ENCODE peak calls at places on chromosomes 1 and 21, in four cellular contexts. Y is astrocyte of the spinal cord, I is ecto neural progenitor cell, X is HT-29. B is an unnamed sample.

GRCh38 chr1:72954943-72955342 is 672.6 kb upstream of the NEGR1 start:
- DNase-seq in Y (peak; percentile 2), I (no peak), X (no peak), B (no peak)

GRCh38 chr1:91791103-91791502 is 94.8 kb downstream of the TGFBR3 start:
- DNase-seq in Y (no peak), I (peak; percentile 71), X (peak; percentile 14), B (no peak)

GRCh38 chr1:41498809-41499208 is 14.3 kb upstream of the EDN2 start:
- DNase-seq in Y (peak; percentile 43), I (no peak), X (no peak), B (no peak)

GRCh38 chr1:90340604-90341003 is 345.7 kb downstream of the ZNF326 start:
- DNase-seq in Y (no peak), I (no peak), X (peak; percentile 29), B (no peak)

GRCh38 chr1:21297975-21298374 is 7.7 kb upstream of the ECE1 start:
- DNase-seq in Y (peak; percentile 45), I (no peak), X (no peak), B (no peak)

GRCh38 chr1:32448773-32449456 is 16.0 kb upstream of the ZBTB8B start:
- DNase-seq in Y (no peak), I (no peak), X (peak; percentile 54), B (no peak)

GRCh38 chr1:186374313-186375151 is 521 bp downstream of the TPR start:
- DNase-seq in Y (no peak), I (no peak), X (peak; percentile 68), B (no peak)

GRCh38 chr1:39173119-39173994 is 31.1 kb upstream of the MACF1 start:
- DNase-seq in Y (no peak), I (no peak), X (no peak), B (no peak)

GRCh38 chr1:14366361-14367018 is 232.0 kb upstream of the KAZN start:
- DNase-seq in Y (peak; percentile 35), I (peak; percentile 60), X (no peak), B (no peak)

GRCh38 chr1:3886691-3887090 is 13.4 kb downstream of the C1orf174 start:
- DNase-seq in Y (no peak), I (no peak), X (no peak), B (no peak)

GRCh38 chr1:206782448-206782847 is 10.2 kb upstream of the IL10 start:
- DNase-seq in Y (no peak), I (no peak), X (no peak), B (no peak)

GRCh38 chr1:98781906-98782305 is 120.4 kb downstream of the SNX7 start:
- DNase-seq in Y (no peak), I (no peak), X (no peak), B (no peak)

GRCh38 chr1:94926365-94926914 is 470 bp downstream of the CNN3 start:
- DNase-seq in Y (peak; percentile 63), I (peak; percentile 81), X (peak; percentile 20), B (peak; percentile 83)

GRCh38 chr1:198118136-198118535 is 38.7 kb upstream of the NEK7 start:
- DNase-seq in Y (peak; percentile 90), I (no peak), X (no peak), B (no peak)

GRCh38 chr1:57945045-57945444 is 521.2 kb upstream of the DAB1 start:
- DNase-seq in Y (no peak), I (no peak), X (no peak), B (no peak)

GRCh38 chr1:85818371-85818770 is 110.1 kb upstream of the ZNHIT6 start:
- DNase-seq in Y (peak; percentile 31), I (no peak), X (no peak), B (no peak)

GRCh38 chr1:22376001-22376400 is 75.7 kb upstream of the ZBTB40 start:
- DNase-seq in Y (no peak), I (no peak), X (no peak), B (no peak)

GRCh38 chr1:111841746-111842145 is 86.0 kb downstream of the DDX20 start:
- DNase-seq in Y (no peak), I (no peak), X (no peak), B (no peak)

GRCh38 chr21:34609244-34609950 is 5.5 kb downstream of the RCAN1 start:
- DNase-seq in Y (no peak), I (no peak), X (no peak), B (no peak)

GRCh38 chr1:59432531-59433439 is 135.9 kb downstream of the FGGY start:
- DNase-seq in Y (no peak), I (no peak), X (peak; percentile 36), B (no peak)

GRCh38 chr1:29736582-29737188 is 500.4 kb downstream of the PTPRU start:
- DNase-seq in Y (peak; percentile 67), I (peak; percentile 67), X (peak; percentile 59), B (no peak)

GRCh38 chr1:227958617-227959324 is 11.0 kb upstream of the WNT9A start:
- DNase-seq in Y (no peak), I (peak; percentile 22), X (no peak), B (peak; percentile 66)

GRCh38 chr1:223349241-223349640 is 14.7 kb downstream of the SUSD4 start:
- DNase-seq in Y (no peak), I (no peak), X (no peak), B (no peak)

GRCh38 chr1:107415241-107415640 is 274.4 kb downstream of the NTNG1 start:
- DNase-seq in Y (no peak), I (no peak), X (no peak), B (no peak)

GRCh38 chr1:67170751-67171573 is 4.7 kb downstream of the IL23R start:
- DNase-seq in Y (no peak), I (no peak), X (no peak), B (no peak)

GRCh38 chr1:78468511-78468910 is 22.3 kb upstream of the PTGFR start:
- DNase-seq in Y (no peak), I (no peak), X (no peak), B (no peak)

GRCh38 chr1:233945979-233946378 is 41.5 kb downstream of the SLC35F3 start:
- DNase-seq in Y (no peak), I (no peak), X (no peak), B (no peak)

GRCh38 chr1:29236993-29237905 is 927 bp downstream of the PTPRU start:
- DNase-seq in Y (peak; percentile 37), I (peak; percentile 79), X (no peak), B (peak; percentile 78)

GRCh38 chr1:172018727-172019311 is 177.5 kb downstream of the DNM3 start:
- DNase-seq in Y (no peak), I (no peak), X (no peak), B (no peak)

GRCh38 chr1:29514361-29515187 is 278.3 kb downstream of the PTPRU start:
- DNase-seq in Y (no peak), I (no peak), X (no peak), B (no peak)

GRCh38 chr1:23908453-23909341 is 4.5 kb downstream of the CNR2 start:
- DNase-seq in Y (no peak), I (no peak), X (no peak), B (no peak)

GRCh38 chr1:28737245-28738137 is 751 bp downstream of the YTHDF2 start:
- DNase-seq in Y (peak; percentile 61), I (peak; percentile 85), X (peak; percentile 66), B (no peak)

GRCh38 chr1:43563779-43564616 is 33.3 kb downstream of the PTPRF start:
- DNase-seq in Y (no peak), I (no peak), X (no peak), B (no peak)

GRCh38 chr1:117600966-117601365 is 4.9 kb upstream of the TENT5C start:
- DNase-seq in Y (no peak), I (no peak), X (no peak), B (no peak)

GRCh38 chr1:247491328-247491727 is 33.4 kb upstream of the OR2B11 start:
- DNase-seq in Y (no peak), I (no peak), X (no peak), B (no peak)

GRCh38 chr1:221697924-221698425 is 43.9 kb downstream of the DUSP10 start:
- DNase-seq in Y (no peak), I (no peak), X (no peak), B (no peak)

GRCh38 chr1:221794079-221794670 is 52.3 kb upstream of the DUSP10 start:
- DNase-seq in Y (peak; percentile 45), I (no peak), X (no peak), B (no peak)